ENCODE peak calls at places on chromosomes 6 and 20, in nine cellular contexts. K is mesendoderm; R is right lobe of liver; M is NT2/D1; Q is psoas muscle; L is activated T-cell treated with anti-CD3 and anti-CD28 coated beads, Interleukin-2, amount 50 U/mL, for 1 hour; V is HL-60; A is HEK293T; X is Calu3. T is an unnamed sample.
A peak's percentile ranks its signal among the peaks of the same experiment; 100 is the strongest.

GRCh38 chr6:2999005-2999620 is 581 bp upstream of the NQO2 start:
- DNase-seq in X (no peak), Q (peak; percentile 85), M (no peak), K (no peak), A (no peak), L (no peak), R (peak; percentile 89), V (peak; percentile 45), T (peak; percentile 45)

GRCh38 chr6:147040041-147040440 is 164.2 kb upstream of the STXBP5 start:
- DNase-seq in Q (no peak), K (no peak), X (no peak), M (no peak), V (no peak), R (no peak), A (no peak), L (no peak), T (no peak)

GRCh38 chr20:20492521-20493334 is 124.8 kb downstream of the INSM1 start:
- DNase-seq in V (no peak), L (no peak), M (no peak), R (no peak), Q (no peak), K (peak; percentile 67), A (no peak), X (no peak), T (no peak)

GRCh38 chr20:59455392-59456341 is 148.7 kb upstream of the PHACTR3 start:
- DNase-seq in X (peak; percentile 34), L (no peak), V (no peak), A (peak; percentile 49), R (no peak), K (peak; percentile 42), Q (peak; percentile 31), M (no peak), T (no peak)

GRCh38 chr6:16296061-16296670 is 57.8 kb downstream of the GMPR start:
- DNase-seq in L (no peak), M (no peak), Q (no peak), R (no peak), X (no peak), A (no peak), V (no peak), K (no peak), T (no peak)

GRCh38 chr6:34491091-34491430 is 25.2 kb downstream of the PACSIN1 start:
- DNase-seq in L (no peak), K (peak; percentile 64), Q (no peak), V (no peak), A (no peak), R (no peak), X (no peak), M (no peak), T (no peak)

GRCh38 chr20:64077876-64078551 is 1.3 kb downstream of the RGS19 start:
- DNase-seq in M (no peak), R (no peak), K (no peak), L (peak; percentile 63), X (no peak), Q (no peak), A (no peak), V (peak; percentile 91), T (peak; percentile 79)

GRCh38 chr6:37524025-37524647 is 24.4 kb upstream of the CCDC167 start:
- DNase-seq in Q (no peak), X (peak; percentile 39), L (no peak), A (no peak), V (no peak), R (no peak), M (no peak), K (no peak), T (no peak)

T was measured in GF-D8.